ENCODE peak calls at places on chromosomes 16 and 17, in four cellular contexts. G is EL, C is skeletal muscle cell, V is hepatocyte. D is an unnamed sample.

GRCh38 chr17:80187090-80187489 is 17.3 kb downstream of the CARD14 start:
- DNase-seq in G (no peak), C (peak; percentile 10), V (no peak), D (no peak)

GRCh38 chr16:65386707-65387106 is 264.8 kb upstream of the CDH11 start:
- DNase-seq in G (no peak), C (no peak), V (no peak), D (no peak)

GRCh38 chr17:74870512-74870911 is 2.3 kb downstream of the FDXR start:
- DNase-seq in G (peak; percentile 89), C (no peak), V (no peak), D (no peak)

GRCh38 chr17:81599719-81600486 is 37.0 kb downstream of the NPLOC4 start:
- DNase-seq in G (peak; percentile 86), C (no peak), V (no peak), D (peak; percentile 80)

GRCh38 chr16:76931186-76931585 is 259.8 kb upstream of the MON1B start:
- DNase-seq in G (no peak), C (no peak), V (no peak), D (no peak)

GRCh38 chr17:32536736-32537646 is 50.2 kb downstream of the CDK5R1 start:
- DNase-seq in G (peak; percentile 85), C (no peak), V (no peak), D (no peak)

GRCh38 chr16:69444873-69445517 is 20.6 kb downstream of the CYB5B start:
- DNase-seq in G (peak; percentile 28), C (no peak), V (no peak), D (no peak)

GRCh38 chr16:12903325-12904040 is 2.1 kb downstream of the SHISA9 start:
- DNase-seq in G (no peak), C (no peak), V (no peak), D (no peak)

GRCh38 chr17:10380631-10381408 is 8.0 kb upstream of the MYH13 start:
- DNase-seq in G (no peak), C (peak; percentile 52), V (peak; percentile 61), D (no peak)

GRCh38 chr17:76399175-76400172 is 15.1 kb downstream of the SPHK1 start:
- DNase-seq in G (no peak), C (no peak), V (no peak), D (no peak)